ENCODE peak calls at places on chromosomes 2 and 18, in five cellular contexts. J is adrenal gland, W is ovary, L is tibial nerve, D is sigmoid colon. R is an unnamed sample.

GRCh38 chr2:79530443-79530842 is 17.6 kb downstream of the CTNNA2 start:
- DNase-seq in J (no peak), W (no peak), L (no peak), D (no peak), R (no peak)

GRCh38 chr2:210363261-210363660 is 48.3 kb upstream of the MYL1 start:
- DNase-seq in J (no peak), W (no peak), L (no peak), D (no peak), R (no peak)

GRCh38 chr2:100580474-100581264 is 17.9 kb downstream of the PDCL3 start:
- DNase-seq in J (no peak), W (no peak), L (peak; percentile 21), D (no peak), R (peak; percentile 16)

GRCh38 chr2:19351914-19352697 is 6.3 kb downstream of the OSR1 start:
- DNase-seq in J (no peak), W (no peak), L (no peak), D (no peak), R (no peak)

GRCh38 chr2:18630941-18631340 is 41.6 kb upstream of the NT5C1B start:
- DNase-seq in J (no peak), W (no peak), L (no peak), D (no peak), R (no peak)

GRCh38 chr2:148866091-148866490 is 8.9 kb upstream of the KIF5C start:
- DNase-seq in J (no peak), W (no peak), L (no peak), D (no peak), R (no peak)

GRCh38 chr2:7272180-7272579 is 355.0 kb downstream of the RNF144A start:
- DNase-seq in J (no peak), W (no peak), L (no peak), D (no peak), R (no peak)

GRCh38 chr2:39468574-39469331 is 31.7 kb upstream of the MAP4K3 start:
- DNase-seq in J (no peak), W (no peak), L (no peak), D (no peak), R (no peak)

GRCh38 chr2:6423131-6423530 is 442.6 kb downstream of the CMPK2 start:
- DNase-seq in J (no peak), W (no peak), L (no peak), D (no peak), R (no peak)

GRCh38 chr2:54619660-54620231 is 103.7 kb upstream of the EML6 start:
- DNase-seq in J (no peak), W (no peak), L (no peak), D (no peak), R (no peak)

GRCh38 chr2:74221091-74221490 is 22.7 kb downstream of the MTHFD2 start:
- DNase-seq in J (no peak), W (no peak), L (no peak), D (no peak), R (no peak)

GRCh38 chr18:36572135-36572856 is 256.5 kb downstream of the TPGS2 start:
- DNase-seq in J (peak; percentile 54), W (peak; percentile 71), L (peak; percentile 81), D (no peak), R (no peak)

GRCh38 chr2:188316354-188316753 is 24.7 kb downstream of the GULP1 start:
- DNase-seq in J (no peak), W (no peak), L (no peak), D (no peak), R (no peak)

GRCh38 chr18:3225588-3225987 is 5.8 kb upstream of the MYOM1 start:
- DNase-seq in J (no peak), W (no peak), L (no peak), D (no peak), R (no peak)

GRCh38 chr18:28065031-28065792 is 111.7 kb downstream of the CDH2 start:
- DNase-seq in J (no peak), W (no peak), L (no peak), D (no peak), R (no peak)

GRCh38 chr2:39487398-39488250 is 50.5 kb upstream of the MAP4K3 start:
- DNase-seq in J (no peak), W (no peak), L (no peak), D (no peak), R (no peak)

GRCh38 chr18:12076424-12077140 is 17.1 kb upstream of the ANKRD62 start:
- DNase-seq in J (no peak), W (no peak), L (no peak), D (no peak), R (peak; percentile 62)
- TF ChIP-seq POLR2A in J (no peak), W (no peak), L (no peak), D (no peak), R (no peak)

DNA sequence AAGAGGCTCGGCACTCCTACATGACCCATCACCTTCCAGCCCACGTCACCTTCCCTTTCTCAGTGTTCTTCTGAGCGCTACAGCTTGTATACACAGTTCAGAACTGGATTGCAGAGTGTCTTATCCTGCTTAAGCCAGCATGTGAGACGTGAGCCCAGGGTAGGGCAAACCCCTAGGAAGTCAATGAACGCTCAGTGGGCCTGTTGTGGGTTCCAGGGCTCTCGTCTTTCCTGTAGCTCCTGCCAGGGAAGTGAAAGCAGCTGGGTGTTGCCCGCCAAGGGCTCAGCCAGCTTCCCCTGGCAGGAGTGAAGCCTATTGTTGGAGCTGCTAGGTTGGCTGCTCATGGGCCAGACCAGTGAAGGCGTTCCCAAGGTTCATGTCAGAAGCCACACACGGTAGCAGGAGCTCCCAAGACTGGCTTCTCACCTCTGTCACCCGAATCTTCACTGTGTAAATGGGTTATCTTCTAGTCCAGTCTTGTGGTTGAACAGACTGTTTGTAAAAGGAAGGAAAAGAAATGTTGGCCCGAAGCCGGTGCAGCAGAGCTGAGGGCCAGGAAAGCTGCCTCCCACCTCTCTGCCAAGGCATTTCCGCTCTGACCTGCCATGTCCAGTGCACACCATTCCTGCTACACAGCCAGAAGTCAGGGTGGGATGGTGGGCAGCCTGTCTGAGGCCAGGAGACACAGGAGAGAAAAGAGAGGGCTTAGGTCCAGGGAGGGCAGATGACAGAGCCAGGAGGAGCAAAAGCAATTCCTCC is 69.6 kb upstream of the RMDN2 start:
- DNase-seq in J (peak; percentile 46), W (no peak), L (no peak), D (peak; percentile 73), R (peak; percentile 68)
- H3K4me1 ChIP-seq in J (no peaks in the 10 kb centered on the region), W (no peaks in the 10 kb centered on the region), L (peaks cover 53% of the 10 kb centered on the region), D (peaks cover 71% of the 10 kb centered on the region), R (peaks cover 47% of the 10 kb centered on the region)

GRCh38 chr2:185291035-185291647 is 447.5 kb upstream of the FSIP2 start:
- DNase-seq in J (peak; percentile 68), W (no peak), L (peak; percentile 17), D (peak; percentile 62), R (peak; percentile 29)
- TF ChIP-seq CTCF in J (peak; percentile 71), W (no peak), L (peak; percentile 55), D (peak; percentile 37), R (peak; percentile 23)

GRCh38 chr18:77100751-77101355 is 31.7 kb downstream of the MBP start:
- DNase-seq in J (no peak), W (no peak), L (no peak), D (no peak), R (no peak)

GRCh38 chr18:77099501-77100370 is 32.8 kb downstream of the MBP start:
- DNase-seq in J (no peak), W (no peak), L (no peak), D (no peak), R (no peak)

GRCh38 chr18:77102246-77103040 is 30.1 kb downstream of the MBP start:
- DNase-seq in J (no peak), W (no peak), L (no peak), D (no peak), R (no peak)

GRCh38 chr18:77103181-77103875 is 29.3 kb downstream of the MBP start:
- DNase-seq in J (no peak), W (peak; percentile 60), L (no peak), D (no peak), R (no peak)

GRCh38 chr18:77101410-77102245 is 31.0 kb downstream of the MBP start:
- DNase-seq in J (peak; percentile 80), W (peak; percentile 88), L (peak; percentile 85), D (peak; percentile 93), R (peak; percentile 73)
- TF ChIP-seq POLR2A in J (no peak), W (no peak), L (no peak), D (no peak), R (no peak)

GRCh38 chr2:202035089-202035940 is 1.7 kb downstream of the FZD7 start:
- DNase-seq in J (peak; percentile 38), W (peak; percentile 81), L (peak; percentile 59), D (peak; percentile 91), R (peak; percentile 79)
- H3K4me1 ChIP-seq in J (peaks cover 8% of the 10 kb centered on the region), W (peaks cover 18% of the 10 kb centered on the region), L (peaks cover 76% of the 10 kb centered on the region), D (peaks cover 41% of the 10 kb centered on the region), R (peaks cover 10% of the 10 kb centered on the region)

DNA sequence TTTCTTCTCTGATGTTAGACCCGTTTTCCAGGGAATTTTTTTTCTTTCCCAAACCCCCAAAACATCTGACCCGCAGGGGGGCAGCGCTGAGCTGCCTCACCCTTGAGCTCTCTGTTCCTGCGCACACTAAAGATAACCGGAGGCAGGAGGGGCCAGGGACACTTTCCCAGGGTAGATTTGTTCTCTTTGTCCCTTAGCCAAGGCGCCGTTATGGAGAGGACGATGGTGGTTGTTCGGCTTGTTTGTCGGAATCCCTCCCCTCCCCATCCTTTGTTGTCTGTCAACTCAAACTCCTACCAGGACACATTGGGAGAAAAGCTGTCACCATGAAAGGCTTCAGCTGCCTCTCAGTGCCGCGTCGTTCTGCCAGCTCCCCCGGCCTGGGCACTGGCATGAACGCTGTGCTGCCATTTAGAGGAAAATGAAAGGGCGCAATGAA is 62.3 kb downstream of the RND3 start:
- DNase-seq in J (peak; percentile 23), W (no peak), L (no peak), D (no peak), R (peak; percentile 59)
- TF ChIP-seq CTCF in J (peak; percentile 24), W (no peak), L (peak; percentile 32), D (no peak), R (peak; percentile 52)

R was measured in heart left ventricle.